ENCODE peak calls at places on chromosome 16, in six cellular contexts. Q is fibroblast of lung; B is dorsolateral prefrontal cortex; H is smooth muscle cell of the brain vasculature; Y is hippocampal formation; I is activated CD4-positive, alpha-beta T cell treated with anti-CD3 and anti-CD28 coated beads, Interleukin-2, amount 50 U/mL, for 1 hour. C is an unnamed sample.

GRCh38 chr16:86540894-86541293 is 14.1 kb downstream of the MTHFSD start:
- DNase-seq in H (no peak), B (no peak), Q (no peak), Y (no peak), I (no peak), C (no peak)

GRCh38 chr16:745739-746138 is 4.9 kb upstream of the CIAO3 start:
- DNase-seq in Y (no peak), B (no peak), I (no peak), H (no peak), Q (no peak), C (no peak)

GRCh38 chr16:76583466-76583865 is 306.3 kb downstream of the CNTNAP4 start:
- DNase-seq in H (no peak), I (no peak), B (peak), Y (peak), Q (no peak), C (no peak)

GRCh38 chr16:5298202-5298601 is 200.6 kb upstream of the EEF2KMT start:
- DNase-seq in I (no peak), Y (no peak), H (no peak), B (no peak), Q (no peak), C (no peak)

GRCh38 chr16:85780281-85780680 is 19.1 kb downstream of the EMC8 start:
- DNase-seq in I (no peak), H (no peak), Q (no peak), Y (no peak), B (no peak), C (no peak)

GRCh38 chr16:57045694-57046381 is 46.5 kb upstream of the CPNE2 start:
- DNase-seq in B (peak), H (peak), Y (peak), Q (peak), I (no peak), C (no peak)

GRCh38 chr16:9090101-9090959 is 1.1 kb upstream of the HAPSTR1 start:
- DNase-seq in H (no peak), Y (peak), B (peak), Q (peak), I (peak), C (no peak)

GRCh38 chr16:85027968-85028637 is 508 bp downstream of the KIAA0513 start:
- DNase-seq in Y (no peak), I (peak), B (no peak), Q (no peak), H (no peak), C (no peak)

GRCh38 chr16:88798772-88799455 is 4.7 kb upstream of the CDT1 start:
- DNase-seq in B (no peak), H (no peak), Y (no peak), I (no peak), Q (no peak), C (no peak)

GRCh38 chr16:75251280-75252048 is at the start of gene BCAR1:
- DNase-seq in H (peak), B (peak), Y (peak), Q (peak), I (no peak), C (peak)

GRCh38 chr16:23124315-23124714 is 24.9 kb downstream of the USP31 start:
- DNase-seq in Q (peak), B (no peak), I (no peak), Y (no peak), H (peak), C (no peak)

GRCh38 chr16:2152695-2153506 is 2.7 kb upstream of the TRAF7 start:
- DNase-seq in H (no peak), Y (no peak), B (no peak), I (no peak), Q (peak), C (no peak)

GRCh38 chr16:83626204-83626603 is 181.6 kb upstream of the HSBP1 start:
- DNase-seq in Q (no peak), B (no peak), I (no peak), Y (no peak), H (no peak), C (no peak)

GRCh38 chr16:2715519-2715918 is 4.5 kb downstream of the PRSS27 start:
- DNase-seq in Q (peak), Y (no peak), I (peak), B (no peak), H (no peak), C (peak)

GRCh38 chr16:1559446-1559975 is 26.0 kb downstream of the TMEM204 start:
- DNase-seq in Q (no peak), Y (no peak), B (no peak), H (no peak), I (peak), C (no peak)